ENCODE peak calls at places on chromosomes 1 and 21, in ten cellular contexts. N is left ventricle myocardium inferior; X is astrocyte; B is fibroblast of lung; Y is kidney; S is spleen; Z is CD8-positive, alpha-beta T cell; H is pancreas; C is neural progenitor cell; Q is OCI-LY7. O is an unnamed sample.

GRCh38 chr1:114488739-114489138 is 22.3 kb downstream of the TRIM33 start:
- DNase-seq in N (no peak), X (no peak), B (no peak), Y (no peak), S (no peak), Z (no peak), H (no peak), C (no peak), Q (no peak), O (no peak)

GRCh38 chr1:231526536-231526935 is 1.9 kb upstream of the TSNAX start:
- DNase-seq in N (no peak), X (no peak), B (no peak), Y (no peak), S (no peak), Z (no peak), H (no peak), C (no peak), Q (no peak), O (no peak)

GRCh38 chr1:34684246-34684645 is 70.6 kb upstream of the GJB5 start:
- DNase-seq in N (no peak), X (no peak), B (no peak), Y (no peak), S (no peak), Z (no peak), H (no peak), C (no peak), Q (no peak), O (no peak)

GRCh38 chr1:234776256-234776874 is 166.4 kb upstream of the IRF2BP2 start:
- DNase-seq in N (no peak), X (no peak), B (no peak), Y (peak; percentile 86), S (peak; percentile 82), Z (no peak), H (no peak), C (no peak), Q (no peak), O (no peak)

GRCh38 chr1:187001198-187001904 is 172.6 kb downstream of the PLA2G4A start:
- DNase-seq in N (no peak), X (peak; percentile 96), B (peak; percentile 95), Y (no peak), S (no peak), Z (no peak), H (no peak), C (no peak), Q (no peak), O (no peak)

GRCh38 chr1:98340511-98340910 is 321.0 kb upstream of the SNX7 start:
- DNase-seq in N (no peak), X (peak; percentile 70), B (peak; percentile 71), Y (no peak), S (no peak), Z (no peak), H (no peak), C (no peak), Q (no peak), O (no peak)

GRCh38 chr1:9061252-9061948 is 8.0 kb downstream of the SLC2A5 start:
- DNase-seq in N (no peak), X (no peak), B (peak; percentile 16), Y (no peak), S (peak; percentile 50), Z (no peak), H (no peak), C (no peak), Q (no peak), O (no peak)

GRCh38 chr1:39410915-39411436 is 80.5 kb upstream of the BMP8A start:
- DNase-seq in N (peak; percentile 84), X (peak; percentile 88), B (peak; percentile 91), Y (peak; percentile 86), S (peak; percentile 83), Z (peak; percentile 77), H (peak; percentile 79), C (peak; percentile 72), Q (peak; percentile 80), O (peak; percentile 91)

GRCh38 chr1:159849972-159850371 is 12.5 kb downstream of the VSIG8 start:
- DNase-seq in N (no peak), X (no peak), B (peak; percentile 30), Y (no peak), S (no peak), Z (no peak), H (no peak), C (no peak), Q (no peak), O (no peak)

GRCh38 chr1:207808322-207808705 is 56.5 kb downstream of the CD46 start:
- DNase-seq in N (no peak), X (no peak), B (no peak), Y (peak; percentile 46), S (no peak), Z (no peak), H (no peak), C (no peak), Q (no peak), O (no peak)

GRCh38 chr21:14874379-14874778 is 190.4 kb downstream of the NRIP1 start:
- DNase-seq in N (no peak), X (no peak), B (no peak), Y (no peak), S (no peak), Z (no peak), H (no peak), C (no peak), Q (no peak), O (no peak)

GRCh38 chr1:29732438-29732837 is 496.1 kb downstream of the PTPRU start:
- DNase-seq in N (no peak), X (no peak), B (no peak), Y (no peak), S (no peak), Z (no peak), H (no peak), C (no peak), Q (no peak), O (no peak)

GRCh38 chr1:206850401-206850800 is 15.0 kb upstream of the IL20 start:
- DNase-seq in N (no peak), X (no peak), B (no peak), Y (no peak), S (no peak), Z (no peak), H (no peak), C (no peak), Q (no peak), O (no peak)

GRCh38 chr21:37225440-37225839 is 41.7 kb downstream of the VPS26C start:
- DNase-seq in N (no peak), X (no peak), B (no peak), Y (no peak), S (no peak), Z (peak; percentile 64), H (no peak), C (no peak), Q (no peak), O (peak; percentile 2)

GRCh38 chr1:33902486-33903209 is 38.8 kb downstream of the HMGB4 start:
- DNase-seq in N (no peak), X (peak; percentile 43), B (peak; percentile 55), Y (no peak), S (no peak), Z (no peak), H (no peak), C (no peak), Q (peak; percentile 20), O (no peak)

GRCh38 chr1:91714867-91715381 is 171.0 kb downstream of the TGFBR3 start:
- DNase-seq in N (no peak), X (no peak), B (no peak), Y (no peak), S (no peak), Z (no peak), H (no peak), C (no peak), Q (no peak), O (no peak)

GRCh38 chr1:91711504-91712247 is 174.3 kb downstream of the TGFBR3 start:
- DNase-seq in N (no peak), X (no peak), B (no peak), Y (no peak), S (no peak), Z (no peak), H (no peak), C (no peak), Q (no peak), O (no peak)

GRCh38 chr1:91712981-91713841 is 172.7 kb downstream of the TGFBR3 start:
- DNase-seq in N (peak; percentile 69), X (no peak), B (peak; percentile 6), Y (peak; percentile 78), S (no peak), Z (peak; percentile 32), H (no peak), C (no peak), Q (no peak), O (peak; percentile 29)

GRCh38 chr1:91710261-91710660 is 175.7 kb downstream of the TGFBR3 start:
- DNase-seq in N (no peak), X (no peak), B (no peak), Y (no peak), S (no peak), Z (no peak), H (no peak), C (no peak), Q (no peak), O (no peak)

DNA sequence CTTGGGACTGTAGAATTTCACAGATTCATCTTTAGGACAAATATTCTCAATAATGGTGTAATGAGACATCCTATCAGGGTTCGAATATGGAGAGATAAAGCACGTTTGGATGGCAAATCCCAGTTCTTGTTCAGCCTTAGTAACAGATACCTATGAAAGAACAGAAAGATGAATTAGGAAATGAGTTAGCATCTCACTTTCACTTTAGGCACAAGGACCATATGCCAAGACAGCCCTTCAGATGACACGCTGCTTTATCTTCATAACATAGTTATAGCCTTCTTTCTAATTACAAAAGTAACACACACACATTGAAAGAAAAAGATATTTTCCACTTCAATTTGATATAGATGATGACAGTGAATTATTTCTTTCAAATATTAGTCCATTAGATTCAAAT is 173.6 kb downstream of the TGFBR3 start:
- DNase-seq in N (no peak), X (no peak), B (no peak), Y (no peak), S (no peak), Z (no peak), H (no peak), C (no peak), Q (no peak), O (no peak)
- H3K4me3 ChIP-seq in N (peak overlapping the region; percentile 6), X (no peak overlapping the region), B (no peak overlapping the region), Y (no peak overlapping the region), S (no peak overlapping the region), Z (no peak overlapping the region), H (no peak overlapping the region), C (no peak overlapping the region), Q (no peak overlapping the region), O (no peak overlapping the region)

GRCh38 chr1:247331526-247332214 is at the start of gene ZNF496:
- DNase-seq in N (peak; percentile 82), X (peak; percentile 82), B (peak; percentile 89), Y (peak; percentile 94), S (peak; percentile 90), Z (peak; percentile 76), H (peak; percentile 84), C (peak; percentile 95), Q (peak; percentile 88), O (peak; percentile 87)
- H3K27ac ChIP-seq in N (peak within 1 kb of the TSS; percentile 95), X (peak within 1 kb of the TSS; percentile 85), B (peak within 1 kb of the TSS; percentile 80), Y (peak within 1 kb of the TSS; percentile 85), S (peak within 1 kb of the TSS; percentile 87), Z (peak within 1 kb of the TSS; percentile 63), H (peak within 1 kb of the TSS; percentile 70), C (peak within 1 kb of the TSS; percentile 92), Q (peak within 1 kb of the TSS; percentile 42), O (peak within 1 kb of the TSS; percentile 87)

GRCh38 chr1:225449261-225449660 is 21.4 kb upstream of the LBR start:
- DNase-seq in N (no peak), X (no peak), B (peak; percentile 44), Y (no peak), S (no peak), Z (no peak), H (no peak), C (no peak), Q (no peak), O (no peak)
- TF ChIP-seq CTCF in N (no peak), X (no peak), B (no peak), Y (no peak), S (no peak), Z (no peak), H (no peak), C (no peak), Q (no peak), O (no peak)

GRCh38 chr1:167722870-167723251 is 1.1 kb downstream of the MPZL1 start:
- DNase-seq in N (no peak), X (no peak), B (no peak), Y (no peak), S (no peak), Z (no peak), H (no peak), C (no peak), Q (no peak), O (no peak)
- H3K4me3 ChIP-seq in N (peak overlapping the region; percentile 96), X (peak overlapping the region; percentile 76), B (peak overlapping the region; percentile 88), Y (peak overlapping the region; percentile 70), S (peak overlapping the region; percentile 92), Z (peak overlapping the region; percentile 69), H (no peak overlapping the region), C (peak overlapping the region; percentile 92), Q (peak overlapping the region; percentile 94), O (peak overlapping the region; percentile 95)

O was measured in testis.